ENCODE peak calls at places on chromosome 6, in six cellular contexts. B is activated naive CD8-positive, alpha-beta T cell treated with anti-CD3 and anti-CD28 coated beads, Interleukin-2, amount 50 U/mL, for 24 hours; L is choroid plexus epithelial cell; V is fibroblast of the aortic adventitia; Z is activated CD8-positive, alpha-beta memory T cell treated with anti-CD3 and anti-CD28 coated beads for 48 hours; C is neural crest cell. P is an unnamed sample.
A peak's percentile ranks its signal among the peaks of the same experiment; 100 is the strongest.

GRCh38 chr6:28884423-28885148 is 39.2 kb downstream of the TRIM27 start:
- DNase-seq in C (no peak), V (no peak), B (peak; percentile 67), L (no peak), Z (peak; percentile 52), P (no peak)

GRCh38 chr6:34237316-34237721 is 646 bp downstream of the HMGA1 start:
- DNase-seq in C (no peak), B (no peak), L (no peak), Z (no peak), V (no peak), P (peak; percentile 64)

GRCh38 chr6:161406633-161407032 is 132.8 kb upstream of the AGPAT4 start:
- DNase-seq in Z (no peak), L (peak; percentile 96), B (no peak), V (peak; percentile 81), C (no peak), P (peak; percentile 46)

GRCh38 chr6:44272999-44273566 is 2.8 kb downstream of the TMEM151B start:
- DNase-seq in Z (no peak), L (no peak), V (no peak), C (no peak), B (no peak), P (no peak)

GRCh38 chr6:86943819-86944407 is 6.6 kb downstream of the HTR1E start:
- DNase-seq in C (no peak), L (no peak), V (no peak), B (no peak), Z (no peak), P (no peak)

GRCh38 chr6:42561986-42562385 is 1.8 kb upstream of the UBR2 start:
- DNase-seq in C (no peak), V (no peak), B (no peak), L (no peak), Z (no peak), P (no peak)

GRCh38 chr6:139625998-139626975 is 251.8 kb upstream of the CITED2 start:
- DNase-seq in L (peak; percentile 17), Z (no peak), B (no peak), C (no peak), V (peak; percentile 45), P (peak; percentile 30)

GRCh38 chr6:56058636-56059035 is 183.2 kb upstream of the BMP5 start:
- DNase-seq in C (no peak), Z (no peak), L (no peak), V (peak; percentile 32), B (no peak), P (no peak)

GRCh38 chr6:159012201-159012600 is 12.2 kb upstream of the RSPH3 start:
- DNase-seq in C (no peak), V (no peak), B (no peak), L (peak; percentile 49), Z (no peak), P (no peak)

GRCh38 chr6:43159599-43159998 is 11.5 kb upstream of the SRF start:
- DNase-seq in V (no peak), L (no peak), B (no peak), C (no peak), Z (no peak), P (no peak)

GRCh38 chr6:38153511-38153910 is 334.0 kb downstream of the ZFAND3 start:
- DNase-seq in V (no peak), Z (no peak), B (no peak), L (no peak), C (no peak), P (no peak)

GRCh38 chr6:1023229-1023628 is 288.7 kb upstream of the FOXQ1 start:
- DNase-seq in B (no peak), V (no peak), C (no peak), L (no peak), Z (no peak), P (no peak)

GRCh38 chr6:135267085-135267484 is 86.0 kb downstream of the MYB start:
- DNase-seq in L (no peak), V (no peak), C (no peak), Z (no peak), B (no peak), P (no peak)

GRCh38 chr6:144223686-144224085 is 61.4 kb upstream of the UTRN start:
- DNase-seq in B (no peak), C (no peak), L (no peak), Z (no peak), V (peak; percentile 40), P (no peak)